ENCODE peak calls at places on chromosomes 7 and 10, in four cellular contexts. N, R, W and A are unnamed samples.

GRCh38 chr10:47354162-47354561 is 6.0 kb downstream of the RBP3 start:
- DNase-seq in N (no peak), R (no peak), W (no peak), A (peak; percentile 20)

GRCh38 chr10:90675621-90676020 is 182.2 kb downstream of the HTR7 start:
- DNase-seq in N (no peak), R (no peak), W (no peak), A (no peak)

GRCh38 chr7:105496501-105496900 is 25.6 kb downstream of the PUS7 start:
- DNase-seq in N (no peak), R (no peak), W (no peak), A (no peak)

GRCh38 chr10:125472037-125472607 is 210.8 kb downstream of the TEX36 start:
- DNase-seq in N (no peak), R (no peak), W (no peak), A (no peak)

GRCh38 chr10:24382979-24383663 is 174.2 kb downstream of the KIAA1217 start:
- DNase-seq in N (no peak), R (peak; percentile 64), W (no peak), A (no peak)

GRCh38 chr7:35908305-35909223 is 107.7 kb downstream of the SEPTIN7 start:
- DNase-seq in N (no peak), R (no peak), W (peak; percentile 64), A (no peak)

GRCh38 chr7:31734456-31734855 is 47.4 kb downstream of the PPP1R17 start:
- DNase-seq in N (no peak), R (no peak), W (no peak), A (no peak)

GRCh38 chr10:35447693-35448407 is 111.5 kb downstream of the CCNY start:
- DNase-seq in N (peak; percentile 42), R (peak; percentile 60), W (no peak), A (no peak)

GRCh38 chr10:97718178-97718577 is 4.6 kb downstream of the MARVELD1 start:
- DNase-seq in N (no peak), R (no peak), W (peak; percentile 58), A (no peak)

GRCh38 chr10:50788951-50789904 is 49.5 kb downstream of the ASAH2B start:
- DNase-seq in N (peak; percentile 28), R (no peak), W (no peak), A (no peak)

GRCh38 chr10:30625110-30625509 is 4.4 kb downstream of the LYZL2 start:
- DNase-seq in N (no peak), R (no peak), W (no peak), A (no peak)

GRCh38 chr10:74822583-74823089 is 3.8 kb upstream of the KAT6B start:
- DNase-seq in N (no peak), R (no peak), W (no peak), A (no peak)

GRCh38 chr7:79211724-79212123 is 241.7 kb downstream of the MAGI2 start:
- DNase-seq in N (no peak), R (no peak), W (no peak), A (no peak)

GRCh38 chr10:114405011-114405350 is 679 bp upstream of the AFAP1L2 start:
- DNase-seq in N (peak; percentile 57), R (no peak), W (no peak), A (no peak)

GRCh38 chr7:27199820-27200760 is at the start of gene HOXA13:
- DNase-seq in N (no peak), R (peak; percentile 80), W (peak; percentile 21), A (no peak)

GRCh38 chr7:151269511-151269910 is 21.0 kb upstream of the SMARCD3 start:
- DNase-seq in N (no peak), R (no peak), W (no peak), A (no peak)

GRCh38 chr7:40979296-40979695 is 723.6 kb downstream of the INHBA start:
- DNase-seq in N (no peak), R (no peak), W (no peak), A (no peak)

GRCh38 chr7:7221602-7222038 is 39.3 kb downstream of the C1GALT1 start:
- DNase-seq in N (no peak), R (no peak), W (no peak), A (no peak)

GRCh38 chr10:43196131-43196980 is 58.1 kb downstream of the CSGALNACT2 start:
- DNase-seq in N (no peak), R (peak; percentile 30), W (no peak), A (no peak)

GRCh38 chr10:43198682-43199005 is 60.4 kb downstream of the CSGALNACT2 start:
- DNase-seq in N (no peak), R (peak; percentile 14), W (no peak), A (no peak)

GRCh38 chr10:43197834-43198681 is 59.8 kb downstream of the CSGALNACT2 start:
- DNase-seq in N (no peak), R (peak; percentile 70), W (peak; percentile 33), A (peak; percentile 51)

GRCh38 chr10:43195557-43195956 is 57.3 kb downstream of the CSGALNACT2 start:
- DNase-seq in N (no peak), R (peak; percentile 17), W (no peak), A (no peak)

DNA sequence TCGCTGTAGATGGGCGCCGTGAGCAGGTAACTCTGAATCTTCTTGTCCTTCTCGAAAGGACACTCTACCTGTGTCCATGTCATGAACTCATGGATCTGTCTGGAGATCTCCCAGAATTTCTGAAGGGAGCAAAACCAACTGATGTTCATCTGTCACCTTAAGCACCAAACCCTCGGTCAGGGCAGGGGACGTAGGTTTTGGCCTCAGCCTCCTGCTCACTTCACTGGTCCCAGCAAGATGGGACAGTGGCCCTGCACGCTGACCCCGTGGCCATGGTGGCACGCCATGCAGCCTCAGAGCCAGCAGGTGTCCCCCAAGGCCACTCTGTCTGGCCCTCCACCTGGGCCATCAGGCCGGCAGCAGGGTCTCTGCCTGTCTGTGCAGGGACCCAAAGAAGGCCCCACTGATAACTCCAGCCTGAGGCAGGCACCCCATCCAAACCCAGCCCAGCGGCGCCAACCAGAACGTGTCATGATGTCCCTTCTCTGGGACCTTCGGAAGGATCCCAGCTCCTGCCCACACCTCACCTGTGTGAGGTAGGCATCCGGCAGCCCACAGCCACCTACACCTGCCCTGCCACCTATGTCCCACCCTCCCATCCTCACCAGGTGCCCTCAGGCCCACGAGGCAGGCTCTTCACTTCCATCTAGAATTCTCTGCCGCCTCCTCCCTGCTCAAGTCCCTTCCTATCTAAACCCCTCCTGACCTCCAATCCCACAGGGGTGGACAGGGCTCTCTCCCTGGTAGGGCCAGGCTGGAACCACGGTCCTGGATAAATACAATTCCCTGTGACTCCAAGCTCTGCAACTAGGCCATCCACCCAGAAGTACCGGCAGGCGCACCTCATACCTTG is 59.0 kb downstream of the CSGALNACT2 start:
- DNase-seq in N (no peak), R (peak; percentile 48), W (no peak), A (no peak)
- TF ChIP-seq CTCF in N (no peak), R (peak; percentile 46), W (no peak), A (no peak)

GRCh38 chr10:129706081-129706480 is 239.0 kb downstream of the MGMT start:
- DNase-seq in N (no peak), R (peak; percentile 21), W (no peak), A (no peak)

GRCh38 chr10:129704786-129705525 is 237.9 kb downstream of the MGMT start:
- DNase-seq in N (no peak), R (peak; percentile 28), W (no peak), A (no peak)

GRCh38 chr10:129707406-129708388 is 240.7 kb downstream of the MGMT start:
- DNase-seq in N (peak; percentile 31), R (peak; percentile 36), W (no peak), A (no peak)

GRCh38 chr10:129705676-129706075 is 238.6 kb downstream of the MGMT start:
- DNase-seq in N (no peak), R (peak; percentile 35), W (no peak), A (no peak)

GRCh38 chr10:129706523-129706922 is 239.5 kb downstream of the MGMT start:
- DNase-seq in N (no peak), R (peak; percentile 38), W (no peak), A (no peak)
- TF ChIP-seq CTCF in N (no peak), R (no peak), W (no peak), A (no peak)

DNA sequence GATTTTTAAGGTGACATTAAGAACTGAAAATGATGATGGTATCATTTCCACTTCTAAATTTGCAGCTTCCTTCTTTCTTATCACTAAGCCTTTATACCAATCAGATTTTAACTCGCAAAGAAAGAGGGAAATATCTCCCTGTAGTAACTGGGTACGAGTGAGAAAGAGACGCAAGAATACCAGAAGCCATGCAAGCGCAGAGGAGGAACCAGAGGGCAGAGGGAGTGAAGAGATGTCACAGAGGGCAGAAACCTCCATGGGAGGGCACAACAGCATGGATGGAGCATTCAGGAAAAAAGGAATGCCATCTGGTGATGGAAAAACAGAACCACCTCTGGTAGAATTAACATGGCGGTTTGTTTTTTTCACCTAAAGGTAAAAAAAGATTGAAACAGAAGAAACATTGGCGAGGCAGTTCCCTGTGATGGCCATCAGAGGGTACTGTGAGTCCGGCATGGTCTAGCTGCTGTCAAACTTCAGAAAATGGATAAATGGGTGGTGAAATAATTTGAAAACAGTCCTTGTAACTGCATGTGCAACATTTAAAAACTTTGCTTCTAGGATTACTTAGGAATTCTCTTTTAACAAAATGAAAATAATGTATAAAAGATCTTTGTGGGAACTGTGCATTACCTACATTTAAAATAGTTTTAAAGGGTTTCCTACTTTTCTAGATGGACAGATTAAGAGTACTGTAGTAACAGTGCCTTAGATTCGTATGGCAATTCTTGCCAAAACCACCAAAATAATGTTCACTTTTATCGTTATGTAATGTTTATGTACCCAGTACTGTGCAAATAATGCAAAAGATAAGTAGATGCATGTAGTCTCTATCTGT is 91.8 kb downstream of the ARHGAP12 start:
- DNase-seq in N (peak; percentile 38), R (peak; percentile 70), W (no peak), A (no peak)
- TF ChIP-seq CTCF in N (peak; percentile 63), R (peak; percentile 92), W (peak; percentile 66), A (peak; percentile 47)

DNA sequence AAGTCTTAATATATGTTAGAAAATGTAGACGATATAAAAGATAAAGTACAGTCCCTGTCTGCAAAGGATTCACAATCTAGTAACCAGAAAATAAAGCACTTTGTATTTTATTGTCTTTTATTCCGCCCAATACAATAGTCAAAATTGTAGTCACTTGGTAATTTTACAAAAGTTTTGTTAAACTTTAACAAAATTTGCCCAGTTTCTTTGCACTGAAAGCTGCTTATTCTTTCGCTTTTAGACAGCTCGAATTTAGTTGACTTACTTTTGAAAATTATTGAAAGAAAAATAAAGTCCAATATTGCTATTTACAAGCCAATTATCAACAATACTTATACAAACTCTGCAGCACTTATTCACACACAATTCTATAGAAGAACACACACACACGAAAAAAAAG is 534.9 kb upstream of the LRRTM3 start:
- DNase-seq in N (no peak), R (no peak), W (no peak), A (no peak)
- TF ChIP-seq CTCF in N (no peak), R (no peak), W (no peak), A (no peak)